ENCODE peak calls at places on chromosomes 1 and 21, in six cellular contexts. D, Q, V, I, R and B are unnamed samples.

GRCh38 chr1:76474922-76475321 is 392.4 kb upstream of the ST6GALNAC5 start:
- DNase-seq in D (no peak), Q (no peak), V (no peak), I (no peak), R (no peak), B (no peak)

GRCh38 chr1:2504949-2505272 is 21.5 kb downstream of the PANK4 start:
- DNase-seq in D (no peak), Q (no peak), V (no peak), I (no peak), R (no peak), B (no peak)

GRCh38 chr1:37931148-37931492 is 15.7 kb downstream of the INPP5B start:
- DNase-seq in D (no peak), Q (no peak), V (no peak), I (no peak), R (no peak), B (peak; percentile 59)

GRCh38 chr1:2352341-2353214 is 38.8 kb downstream of the MORN1 start:
- DNase-seq in D (no peak), Q (no peak), V (no peak), I (no peak), R (no peak), B (no peak)

GRCh38 chr21:45390831-45391742 is 13.9 kb upstream of the COL18A1 start:
- DNase-seq in D (no peak), Q (peak; percentile 6), V (no peak), I (no peak), R (no peak), B (no peak)

GRCh38 chr1:102234753-102235359 is 238.1 kb upstream of the OLFM3 start:
- DNase-seq in D (no peak), Q (no peak), V (no peak), I (no peak), R (no peak), B (no peak)

GRCh38 chr1:224433041-224433670 is 1.4 kb downstream of the WDR26 start:
- DNase-seq in D (no peak), Q (no peak), V (no peak), I (no peak), R (no peak), B (no peak)

GRCh38 chr1:216700779-216701178 is 22.4 kb downstream of the ESRRG start:
- DNase-seq in D (no peak), Q (no peak), V (no peak), I (no peak), R (no peak), B (no peak)

GRCh38 chr1:15089244-15089992 is 64.1 kb upstream of the TMEM51 start:
- DNase-seq in D (no peak), Q (no peak), V (no peak), I (no peak), R (no peak), B (no peak)

GRCh38 chr1:201214461-201214860 is 23.8 kb downstream of the IGFN1 start:
- DNase-seq in D (no peak), Q (peak; percentile 37), V (no peak), I (no peak), R (no peak), B (peak; percentile 67)

GRCh38 chr1:234599617-234600417 is 10.2 kb downstream of the IRF2BP2 start:
- DNase-seq in D (peak; percentile 51), Q (peak; percentile 85), V (peak; percentile 78), I (peak; percentile 85), R (no peak), B (peak; percentile 84)

DNA sequence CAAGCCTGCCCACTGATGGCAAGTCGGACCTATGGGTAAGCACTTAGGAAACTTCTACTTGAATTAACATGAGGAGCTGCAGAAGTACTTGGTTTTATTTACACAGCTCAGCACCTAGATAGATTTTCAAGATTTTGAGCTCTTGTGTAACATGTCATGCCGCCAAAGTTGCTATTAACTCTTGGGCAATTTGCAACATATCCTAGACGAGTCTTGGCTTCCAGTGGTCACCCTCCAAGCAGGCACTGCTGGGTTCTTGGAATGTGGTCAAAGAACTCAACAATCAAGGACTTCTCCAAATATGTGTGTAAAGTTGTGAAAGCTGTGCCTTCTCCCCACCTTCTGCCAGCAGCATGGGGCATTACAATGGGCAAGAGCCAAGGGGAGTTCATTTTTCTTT is 17.8 kb upstream of the GUCA2B start:
- DNase-seq in D (no peak), Q (no peak), V (no peak), I (no peak), R (no peak), B (no peak)
- TF ChIP-seq ATF3 in D (no peak), Q (no peak), V (no peak), I (no peak), R (no peak), B (no peak)

DNA sequence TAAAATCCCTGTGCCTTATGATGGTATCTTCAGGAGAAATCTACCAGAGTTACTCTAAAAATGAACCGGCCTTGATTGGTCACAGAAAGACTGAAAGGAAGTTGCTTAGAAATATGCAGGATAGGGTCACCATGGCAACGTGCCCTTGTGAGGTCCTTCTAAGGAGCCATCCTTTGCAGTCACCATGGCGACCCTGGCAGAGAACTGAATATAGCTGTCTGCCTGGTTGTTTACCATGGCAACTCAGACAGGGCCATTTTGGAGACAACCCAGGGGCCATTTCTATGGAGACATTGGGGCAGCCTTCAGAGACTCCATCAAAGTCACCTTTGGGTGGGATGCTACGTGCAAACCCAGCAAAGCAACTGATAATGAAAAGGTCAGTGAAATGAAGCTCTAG is 43.0 kb downstream of the SNX7 start:
- DNase-seq in D (no peak), Q (peak; percentile 49), V (no peak), I (no peak), R (no peak), B (no peak)
- TF ChIP-seq ATF3 in D (no peak), Q (no peak), V (no peak), I (no peak), R (no peak), B (no peak)

DNA sequence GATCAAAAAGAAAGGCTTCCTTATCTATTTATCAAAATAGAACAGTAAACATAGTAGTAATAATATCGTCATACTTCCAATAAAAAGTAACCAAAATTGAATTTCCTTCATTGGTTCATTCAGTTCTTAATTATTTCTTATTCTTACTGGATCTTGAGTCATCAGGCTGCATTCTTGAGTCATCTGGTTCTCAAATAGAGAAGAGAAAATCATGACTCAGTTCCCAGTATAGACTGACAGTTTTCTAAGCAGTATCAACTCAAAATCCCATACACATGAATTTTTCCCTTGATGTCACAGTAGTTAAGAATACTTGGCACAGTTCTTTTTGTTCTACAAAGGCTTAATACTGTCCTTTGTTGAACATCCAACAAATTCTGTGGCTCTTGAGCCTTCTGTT is 626.9 kb upstream of the ADGRL4 start:
- DNase-seq in D (no peak), Q (no peak), V (no peak), I (no peak), R (no peak), B (no peak)
- TF ChIP-seq ATF3 in D (no peak), Q (no peak), V (no peak), I (no peak), R (no peak), B (no peak)

GRCh38 chr1:94863919-94864318 is 43.8 kb downstream of the SLC44A3 start:
- DNase-seq in D (peak; percentile 78), Q (no peak), V (no peak), I (peak; percentile 56), R (no peak), B (no peak)

GRCh38 chr1:94865369-94865768 is 45.2 kb downstream of the SLC44A3 start:
- DNase-seq in D (no peak), Q (no peak), V (no peak), I (no peak), R (no peak), B (no peak)

GRCh38 chr1:94862718-94863117 is 42.6 kb downstream of the SLC44A3 start:
- DNase-seq in D (peak; percentile 37), Q (no peak), V (no peak), I (no peak), R (no peak), B (no peak)

GRCh38 chr1:94864821-94865220 is 44.7 kb downstream of the SLC44A3 start:
- DNase-seq in D (no peak), Q (no peak), V (no peak), I (no peak), R (no peak), B (no peak)

DNA sequence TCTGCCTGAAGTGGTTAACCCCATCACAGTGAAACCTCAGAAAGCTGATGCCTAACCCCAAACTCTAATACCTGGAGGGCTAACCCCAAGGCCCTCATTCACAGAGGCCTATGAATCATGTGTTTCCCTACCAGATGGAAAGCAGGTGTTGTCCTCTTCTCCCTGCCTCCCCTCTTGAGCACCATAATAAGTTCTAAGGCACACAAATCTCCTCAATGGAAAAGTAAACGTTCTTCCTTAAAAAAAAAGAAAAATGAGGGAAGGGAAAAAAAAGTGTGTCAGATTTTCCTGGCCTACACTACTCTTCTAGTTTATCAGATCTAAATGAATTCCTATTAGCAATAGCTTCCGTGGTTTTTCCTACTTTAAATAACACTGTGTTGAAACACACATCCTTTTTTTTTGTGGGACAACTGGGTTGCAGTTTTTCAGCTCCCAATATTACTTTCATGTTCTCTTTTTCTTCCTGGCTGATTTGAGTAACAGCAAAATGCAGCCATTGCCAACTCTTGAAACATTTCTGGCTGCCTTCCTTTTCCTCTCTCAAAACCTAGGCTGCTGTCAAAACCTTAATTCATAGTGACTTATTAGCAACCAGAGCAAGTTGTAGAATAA is 43.2 kb downstream of the SLC44A3 start:
- DNase-seq in D (peak; percentile 3), Q (no peak), V (no peak), I (no peak), R (no peak), B (no peak)
- TF ChIP-seq ATF3 in D (no peak), Q (no peak), V (no peak), I (no peak), R (no peak), B (no peak)